ENCODE peak calls at places on chromosome 18, in nine cellular contexts. J, B, E, X, Q, M, W, Y and V are unnamed samples.
A peak's percentile ranks its signal among the peaks of the same experiment; 100 is the strongest.

GRCh38 chr18:25168011-25168410 is 184.0 kb downstream of the ZNF521 start:
- DNase-seq in J (no peak), B (no peak), E (no peak), X (no peak), Q (no peak), M (no peak), W (no peak), Y (no peak), V (no peak)

GRCh38 chr18:55573386-55573785 is 14.6 kb downstream of the TCF4 start:
- DNase-seq in J (no peak), B (no peak), E (no peak), X (no peak), Q (no peak), M (no peak), W (no peak), Y (no peak), V (no peak)

GRCh38 chr18:58669731-58670379 is 1.4 kb upstream of the MALT1 start:
- DNase-seq in J (no peak), B (no peak), E (no peak), X (peak; percentile 78), Q (no peak), M (no peak), W (peak; percentile 31), Y (peak; percentile 12), V (no peak)

GRCh38 chr18:60684843-60685513 is 312.4 kb upstream of the MC4R start:
- DNase-seq in J (no peak), B (no peak), E (no peak), X (peak; percentile 19), Q (no peak), M (peak; percentile 0), W (no peak), Y (peak; percentile 57), V (no peak)

GRCh38 chr18:21313576-21313975 is 71.5 kb downstream of the GREB1L start:
- DNase-seq in J (no peak), B (no peak), E (no peak), X (no peak), Q (no peak), M (no peak), W (no peak), Y (no peak), V (no peak)

GRCh38 chr18:10378688-10379465 is 75.6 kb upstream of the APCDD1 start:
- DNase-seq in J (no peak), B (no peak), E (no peak), X (no peak), Q (no peak), M (no peak), W (no peak), Y (peak; percentile 53), V (no peak)

GRCh38 chr18:45777393-45777792 is 48.1 kb upstream of the SIGLEC15 start:
- DNase-seq in J (no peak), B (no peak), E (no peak), X (no peak), Q (no peak), M (no peak), W (no peak), Y (no peak), V (no peak)

GRCh38 chr18:64115906-64116305 is 33.0 kb downstream of the LINC00305 start:
- DNase-seq in J (no peak), B (no peak), E (no peak), X (no peak), Q (no peak), M (no peak), W (no peak), Y (no peak), V (no peak)

GRCh38 chr18:39604836-39605235 is 2039.2 kb upstream of the CELF4 start:
- DNase-seq in J (no peak), B (no peak), E (no peak), X (no peak), Q (no peak), M (no peak), W (no peak), Y (peak; percentile 11), V (no peak)

GRCh38 chr18:33900638-33901037 is 322.6 kb downstream of the ASXL3 start:
- DNase-seq in J (no peak), B (no peak), E (no peak), X (no peak), Q (no peak), M (no peak), W (no peak), Y (no peak), V (no peak)

GRCh38 chr18:13614318-13614643 is 112.1 kb downstream of the FAM210A start:
- DNase-seq in J (no peak), B (no peak), E (no peak), X (no peak), Q (no peak), M (no peak), W (no peak), Y (no peak), V (no peak)

GRCh38 chr18:56702946-56703345 is 51.8 kb downstream of the WDR7 start:
- DNase-seq in J (peak; percentile 2), B (no peak), E (no peak), X (peak; percentile 58), Q (no peak), M (peak; percentile 47), W (no peak), Y (peak; percentile 59), V (no peak)

GRCh38 chr18:42094875-42095274 is 139.8 kb downstream of the PIK3C3 start:
- DNase-seq in J (no peak), B (no peak), E (no peak), X (no peak), Q (no peak), M (no peak), W (no peak), Y (no peak), V (no peak)

GRCh38 chr18:76494181-76494540 is 881 bp downstream of the ZNF516 start:
- DNase-seq in J (no peak), B (no peak), E (no peak), X (no peak), Q (no peak), M (no peak), W (no peak), Y (no peak), V (no peak)

GRCh38 chr18:76494541-76495403 is at the start of gene ZNF516:
- DNase-seq in J (no peak), B (no peak), E (no peak), X (no peak), Q (peak; percentile 45), M (no peak), W (no peak), Y (no peak), V (no peak)

GRCh38 chr18:76498064-76498463 is 3.0 kb upstream of the ZNF516 start:
- DNase-seq in J (no peak), B (no peak), E (no peak), X (no peak), Q (no peak), M (no peak), W (no peak), Y (no peak), V (no peak)

GRCh38 chr18:76495435-76496199 is 575 bp upstream of the ZNF516 start:
- DNase-seq in J (no peak), B (peak; percentile 77), E (no peak), X (no peak), Q (no peak), M (no peak), W (no peak), Y (no peak), V (no peak)

GRCh38 chr18:76496200-76496890 is 1.3 kb upstream of the ZNF516 start:
- DNase-seq in J (no peak), B (peak; percentile 90), E (no peak), X (no peak), Q (peak; percentile 63), M (peak; percentile 33), W (no peak), Y (no peak), V (no peak)
- TF ChIP-seq POLR2AphosphoS5 in J (no peak), B (peak; percentile 31), E (peak; percentile 84), X (peak; percentile 61), Q (no peak), M (no peak), W (no peak), Y (no peak), V (peak; percentile 40)

GRCh38 chr18:3248670-3249359 is 1.2 kb downstream of the MYL12A start:
- DNase-seq in J (no peak), B (no peak), E (no peak), X (no peak), Q (no peak), M (peak; percentile 82), W (no peak), Y (peak; percentile 56), V (no peak)
- TF ChIP-seq POLR2A in J (peak; percentile 49), B (peak; percentile 13), E (no peak), X (no peak), Q (no peak), M (no peak), W (no peak), Y (peak; percentile 69), V (peak; percentile 36)

GRCh38 chr18:48529796-48530195 is 9.0 kb upstream of the CTIF start:
- DNase-seq in J (no peak), B (no peak), E (no peak), X (no peak), Q (no peak), M (no peak), W (no peak), Y (no peak), V (no peak)
- TF ChIP-seq POLR2AphosphoS5 in J (no peak), B (no peak), E (no peak), X (no peak), Q (no peak), M (no peak), W (no peak), Y (no peak), V (no peak)

GRCh38 chr18:49813321-49814146 is at the start of gene ACAA2:
- DNase-seq in J (peak; percentile 50), B (peak; percentile 95), E (no peak), X (peak; percentile 50), Q (peak; percentile 89), M (peak; percentile 79), W (peak; percentile 69), Y (peak; percentile 83), V (peak; percentile 62)
- TF ChIP-seq POLR2A in J (peak; percentile 67), B (peak; percentile 72), E (peak; percentile 75), X (peak; percentile 66), Q (no peak), M (peak; percentile 72), W (peak; percentile 87), Y (peak; percentile 93), V (peak; percentile 44)

GRCh38 chr18:22703883-22704626 is 229.1 kb upstream of the RBBP8 start:
- DNase-seq in J (peak; percentile 26), B (no peak), E (no peak), X (peak; percentile 52), Q (no peak), M (peak; percentile 70), W (no peak), Y (peak; percentile 71), V (peak; percentile 29)
- TF ChIP-seq POLR2AphosphoS5 in J (no peak), B (no peak), E (no peak), X (no peak), Q (no peak), M (no peak), W (no peak), Y (no peak), V (no peak)